ENCODE peak calls at places on chromosomes 12 and 14, in eight cellular contexts. I is astrocyte of the cerebellum; S is GM03348; A is AG09309; E is left lobe of liver; C is fibroblast of villous mesenchyme; G is B cell; O is activated CD4-positive, CD25-positive, alpha-beta regulatory T cell. V is an unnamed sample.

GRCh38 chr14:54108481-54109471 is 152.2 kb upstream of the BMP4 start:
- DNase-seq in I (peak), S (peak), A (no peak), E (no peak), C (peak), G (no peak), O (no peak), V (peak)

GRCh38 chr12:32032205-32032810 is 73.1 kb downstream of the RESF1 start:
- DNase-seq in I (no peak), S (no peak), A (peak), E (no peak), C (peak), G (no peak), O (no peak), V (no peak)

GRCh38 chr14:35353409-35354172 is 51.0 kb downstream of the NFKBIA start:
- DNase-seq in I (no peak), S (no peak), A (no peak), E (peak), C (no peak), G (no peak), O (no peak), V (no peak)

GRCh38 chr12:124809878-124810277 is 53.8 kb downstream of the SCARB1 start:
- DNase-seq in I (peak), S (peak), A (peak), E (no peak), C (no peak), G (no peak), O (no peak), V (no peak)

GRCh38 chr14:94144765-94145164 is 15.4 kb upstream of the IFI27L2 start:
- DNase-seq in I (no peak), S (no peak), A (no peak), E (no peak), C (no peak), G (no peak), O (no peak), V (no peak)

GRCh38 chr14:104135904-104136471 is 2.4 kb upstream of the KIF26A start:
- DNase-seq in I (no peak), S (no peak), A (no peak), E (no peak), C (no peak), G (no peak), O (no peak), V (no peak)

GRCh38 chr14:58738876-58739275 is 101.1 kb downstream of the DACT1 start:
- DNase-seq in I (no peak), S (peak), A (no peak), E (no peak), C (peak), G (no peak), O (no peak), V (no peak)

GRCh38 chr12:132429932-132430643 is 59.9 kb upstream of the FBRSL1 start:
- DNase-seq in I (no peak), S (no peak), A (no peak), E (no peak), C (peak), G (peak), O (no peak), V (no peak)

GRCh38 chr12:11894890-11895289 is 175.8 kb upstream of the BCL2L14 start:
- DNase-seq in I (no peak), S (no peak), A (no peak), E (no peak), C (no peak), G (no peak), O (no peak), V (no peak)

GRCh38 chr12:114920828-114921579 is 237.0 kb upstream of the TBX3 start:
- DNase-seq in I (no peak), S (peak), A (no peak), E (no peak), C (peak), G (no peak), O (no peak), V (no peak)

GRCh38 chr12:43336962-43337555 is 214.9 kb downstream of the ADAMTS20 start:
- DNase-seq in I (peak), S (peak), A (no peak), E (no peak), C (peak), G (no peak), O (no peak), V (no peak)

GRCh38 chr12:18752280-18752920 is 14.5 kb downstream of the CAPZA3 start:
- DNase-seq in I (peak), S (peak), A (peak), E (no peak), C (peak), G (no peak), O (no peak), V (peak)

GRCh38 chr14:52461721-52462120 is 90.6 kb downstream of the TXNDC16 start:
- DNase-seq in I (no peak), S (no peak), A (no peak), E (no peak), C (no peak), G (no peak), O (no peak), V (no peak)

GRCh38 chr14:78107171-78107570 is 63.0 kb upstream of the NRXN3 start:
- DNase-seq in I (no peak), S (no peak), A (no peak), E (no peak), C (no peak), G (no peak), O (no peak), V (no peak)

GRCh38 chr14:38616959-38617358 is 361.1 kb upstream of the CLEC14A start:
- DNase-seq in I (no peak), S (no peak), A (no peak), E (no peak), C (no peak), G (no peak), O (no peak), V (no peak)

GRCh38 chr12:113063396-113064350 is 7.1 kb downstream of the DTX1 start:
- DNase-seq in I (no peak), S (no peak), A (no peak), E (no peak), C (no peak), G (no peak), O (no peak), V (no peak)

GRCh38 chr14:103712633-103713247 is 2.5 kb downstream of the XRCC3 start:
- DNase-seq in I (no peak), S (no peak), A (no peak), E (no peak), C (no peak), G (no peak), O (no peak), V (no peak)

V was measured in AG04450.